ENCODE peak calls at places on chromosomes 6 and 20, in ten cellular contexts. E is progenitor cell of endocrine pancreas; J is CD4-positive, alpha-beta memory T cell; G is fibroblast of lung; F is PC-3; M is LNCaP clone FGC; L is stimulated activated CD4-positive, alpha-beta T cell treated with anti-CD3 and anti-CD28 coated beads, Interleukin-15, amount 100 ng/mL, for 1 hour; I is cardiac fibroblast; R is activated T-helper 1 cell treated with anti-CD3 and anti-CD28 coated beads, Interleukin-2, amount 50 U/mL, for 16 hours; W is GM12891. A is an unnamed sample.

GRCh38 chr6:21300439-21300838 is 293.1 kb upstream of the SOX4 start:
- DNase-seq in E (no peak), J (no peak), G (no peak), F (no peak), M (no peak), L (no peak), I (no peak), R (no peak), W (no peak), A (no peak)

GRCh38 chr6:112457891-112458290 is 110.8 kb downstream of the RFPL4B start:
- DNase-seq in E (no peak), J (no peak), G (no peak), F (no peak), M (no peak), L (no peak), I (no peak), R (no peak), W (no peak), A (no peak)

GRCh38 chr6:163965426-163966348 is 551.2 kb downstream of the QKI start:
- DNase-seq in E (no peak), J (no peak), G (no peak), F (no peak), M (no peak), L (no peak), I (no peak), R (no peak), W (no peak), A (peak)

GRCh38 chr20:51300104-51300503 is 242.4 kb downstream of the NFATC2 start:
- DNase-seq in E (no peak), J (no peak), G (no peak), F (no peak), M (no peak), L (no peak), I (no peak), R (no peak), W (no peak), A (no peak)

GRCh38 chr20:4813076-4813838 is 91.5 kb downstream of the PRND start:
- DNase-seq in E (no peak), J (peak), G (no peak), F (no peak), M (no peak), L (no peak), I (no peak), R (no peak), W (peak), A (no peak)

GRCh38 chr6:31094389-31094881 is 17.9 kb downstream of the C6orf15 start:
- DNase-seq in E (no peak), J (peak), G (no peak), F (peak), M (no peak), L (no peak), I (no peak), R (peak), W (no peak), A (no peak)

GRCh38 chr20:59807909-59808728 is 125.3 kb downstream of the SYCP2 start:
- DNase-seq in E (no peak), J (no peak), G (no peak), F (no peak), M (no peak), L (no peak), I (no peak), R (no peak), W (no peak), A (no peak)

GRCh38 chr6:116287668-116288282 is 8.0 kb upstream of the TSPYL1 start:
- DNase-seq in E (no peak), J (peak), G (peak), F (peak), M (peak), L (no peak), I (peak), R (no peak), W (no peak), A (peak)

GRCh38 chr6:147392917-147393625 is 115.4 kb upstream of the SAMD5 start:
- DNase-seq in E (no peak), J (no peak), G (no peak), F (no peak), M (no peak), L (no peak), I (no peak), R (no peak), W (no peak), A (no peak)

GRCh38 chr20:24840121-24840713 is 108.9 kb upstream of the CST7 start:
- DNase-seq in E (no peak), J (no peak), G (no peak), F (no peak), M (no peak), L (no peak), I (no peak), R (no peak), W (no peak), A (no peak)

GRCh38 chr6:69961251-69961650 is 94.9 kb downstream of the COL19A1 start:
- DNase-seq in E (no peak), J (no peak), G (no peak), F (no peak), M (no peak), L (no peak), I (peak), R (no peak), W (no peak), A (no peak)

GRCh38 chr20:63206878-63207277 is 9.1 kb downstream of the YTHDF1 start:
- DNase-seq in E (no peak), J (no peak), G (no peak), F (peak), M (no peak), L (no peak), I (no peak), R (no peak), W (no peak), A (no peak)